ENCODE peak calls at places on chromosomes 6 and 20, in four cellular contexts. One of them, this sample, is unnamed. For H3K4me1, the result is how much of the 10 kb centered on the place peaks cover.

GRCh38 chr20:47305667-47306066 is 50.8 kb downstream of the ZMYND8 start:
- DNase-seq in cardiac muscle cell: peak
- DNase-seq in PC-3: no peak
- DNase-seq in lower lobe of right lung: no peak
- DNase-seq in this sample: no peak

GRCh38 chr20:4445780-4446179 is 275.9 kb upstream of the PRND start:
- DNase-seq in cardiac muscle cell: no peak
- DNase-seq in PC-3: no peak
- DNase-seq in lower lobe of right lung: no peak
- DNase-seq in this sample: no peak

GRCh38 chr6:87251225-87251624 is 71.2 kb upstream of the SMIM8 start:
- DNase-seq in cardiac muscle cell: no peak
- DNase-seq in PC-3: no peak
- DNase-seq in lower lobe of right lung: no peak
- DNase-seq in this sample: no peak

GRCh38 chr20:58308290-58308679 is 1.2 kb upstream of the RAB22A start:
- DNase-seq in cardiac muscle cell: no peak
- DNase-seq in PC-3: no peak
- DNase-seq in lower lobe of right lung: no peak
- DNase-seq in this sample: no peak

GRCh38 chr20:35941620-35942019 is 12.7 kb downstream of the SCAND1 start:
- DNase-seq in cardiac muscle cell: no peak
- DNase-seq in PC-3: no peak
- DNase-seq in lower lobe of right lung: no peak
- DNase-seq in this sample: no peak

GRCh38 chr20:44572551-44573500 is 9.6 kb upstream of the PKIG start:
- DNase-seq in cardiac muscle cell: peak
- DNase-seq in PC-3: peak
- DNase-seq in lower lobe of right lung: no peak
- DNase-seq in this sample: peak

GRCh38 chr20:18380908-18381529 is 85.8 kb downstream of the DZANK1 start:
- DNase-seq in cardiac muscle cell: no peak
- DNase-seq in PC-3: no peak
- DNase-seq in lower lobe of right lung: no peak
- DNase-seq in this sample: no peak

GRCh38 chr6:77397561-77397960 is 65.7 kb downstream of the HTR1B start:
- DNase-seq in cardiac muscle cell: no peak
- DNase-seq in PC-3: no peak
- DNase-seq in lower lobe of right lung: no peak
- DNase-seq in this sample: no peak

GRCh38 chr6:148657053-148657452 is 89.8 kb upstream of the UST start:
- DNase-seq in cardiac muscle cell: peak
- DNase-seq in PC-3: peak
- DNase-seq in lower lobe of right lung: no peak
- DNase-seq in this sample: peak

GRCh38 chr6:141229296-141229695 is 903.4 kb upstream of the GJE1 start:
- DNase-seq in cardiac muscle cell: no peak
- DNase-seq in PC-3: no peak
- DNase-seq in lower lobe of right lung: no peak
- DNase-seq in this sample: no peak

GRCh38 chr6:33872761-33873160 is 69.0 kb upstream of the MLN start:
- DNase-seq in cardiac muscle cell: no peak
- DNase-seq in PC-3: no peak
- DNase-seq in lower lobe of right lung: no peak
- DNase-seq in this sample: no peak

GRCh38 chr6:28553986-28554881 is 28.6 kb downstream of the GPX5 start:
- DNase-seq in cardiac muscle cell: peak
- DNase-seq in PC-3: no peak
- DNase-seq in lower lobe of right lung: no peak
- DNase-seq in this sample: no peak

GRCh38 chr6:11416936-11417576 is 120.5 kb upstream of the TMEM170B start:
- DNase-seq in cardiac muscle cell: no peak
- DNase-seq in PC-3: no peak
- DNase-seq in lower lobe of right lung: no peak
- DNase-seq in this sample: no peak

GRCh38 chr6:168092541-168092940 is 13.5 kb upstream of the FRMD1 start:
- DNase-seq in cardiac muscle cell: no peak
- DNase-seq in PC-3: no peak
- DNase-seq in lower lobe of right lung: peak
- DNase-seq in this sample: no peak

DNA sequence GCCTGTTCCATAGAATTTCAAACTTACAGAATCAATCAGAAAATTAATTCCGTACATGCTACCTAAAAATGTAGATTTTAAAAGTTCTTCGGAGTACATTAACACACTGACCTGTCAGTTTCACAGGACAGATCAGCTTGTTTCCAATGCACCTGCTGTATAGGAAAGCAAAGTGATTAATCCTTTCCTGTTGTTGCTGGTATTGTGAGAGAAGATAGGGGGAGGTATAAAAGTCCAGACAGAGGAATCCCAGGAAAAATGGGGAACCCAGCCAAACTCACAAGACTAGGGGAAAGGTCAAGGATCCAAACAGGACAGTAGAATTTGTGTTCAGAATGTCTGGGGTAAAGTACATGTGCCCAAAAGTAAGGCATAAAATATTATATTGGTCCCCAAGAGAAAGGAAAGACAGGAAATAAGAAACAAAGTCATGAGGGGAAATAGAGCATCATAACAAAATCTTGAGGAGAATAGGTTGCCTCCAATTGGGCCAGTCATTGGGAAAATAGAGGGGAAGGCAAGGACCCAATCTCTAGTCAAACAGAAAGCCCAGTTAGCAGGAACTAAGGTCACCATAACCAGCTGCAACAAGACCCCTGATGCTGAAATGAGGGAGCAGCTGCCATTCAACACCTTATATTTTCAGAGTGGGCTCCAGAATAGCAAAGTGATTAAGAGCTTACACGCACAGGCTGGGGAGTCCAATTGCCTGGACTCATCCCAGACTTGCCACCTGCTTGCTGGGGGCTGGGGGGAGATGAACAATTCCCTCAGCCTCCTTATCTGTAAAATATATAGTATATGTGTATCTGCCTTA is 10.3 kb downstream of the FILIP1 start:
- DNase-seq in cardiac muscle cell: no peak
- DNase-seq in PC-3: no peak
- DNase-seq in lower lobe of right lung: no peak
- DNase-seq in this sample: no peak
- H3K4me1 ChIP-seq in cardiac muscle cell: half or more
- H3K4me1 ChIP-seq in PC-3: under half
- H3K4me1 ChIP-seq in lower lobe of right lung: under half
- H3K4me1 ChIP-seq in this sample: under half

GRCh38 chr6:39638126-39638822 is 86.9 kb downstream of the KIF6 start:
- DNase-seq in cardiac muscle cell: no peak
- DNase-seq in PC-3: no peak
- DNase-seq in lower lobe of right lung: no peak
- DNase-seq in this sample: peak

GRCh38 chr6:39646751-39647420 is 78.3 kb downstream of the KIF6 start:
- DNase-seq in cardiac muscle cell: no peak
- DNase-seq in PC-3: no peak
- DNase-seq in lower lobe of right lung: no peak
- DNase-seq in this sample: peak

DNA sequence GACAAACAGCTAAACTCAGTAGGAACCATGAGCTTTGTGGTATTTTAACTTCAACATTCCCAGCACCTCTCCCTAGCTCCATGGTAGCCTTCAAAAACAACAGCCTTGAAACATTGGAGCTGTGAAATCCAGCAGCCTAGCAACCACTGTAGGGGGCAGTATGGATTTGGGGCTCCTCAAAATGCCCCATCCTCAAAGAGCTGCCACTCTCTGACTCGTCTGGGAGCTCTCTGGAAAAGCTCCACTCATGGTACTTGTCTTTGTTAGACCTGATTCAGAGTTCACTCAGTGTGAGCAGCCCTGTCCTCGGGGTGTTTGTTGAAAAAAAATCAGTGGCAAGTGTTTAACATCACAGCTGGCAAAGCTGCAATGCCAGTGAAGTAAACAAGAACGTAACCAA is 82.9 kb downstream of the KIF6 start:
- DNase-seq in cardiac muscle cell: no peak
- DNase-seq in PC-3: no peak
- DNase-seq in lower lobe of right lung: no peak
- DNase-seq in this sample: no peak
- TF ChIP-seq CTCF in cardiac muscle cell: no peak
- TF ChIP-seq CTCF in PC-3: no peak
- TF ChIP-seq CTCF in lower lobe of right lung: no peak
- TF ChIP-seq CTCF in this sample: peak

GRCh38 chr20:833450-834150 is at the start of gene FAM110A:
- DNase-seq in cardiac muscle cell: peak
- DNase-seq in PC-3: peak
- DNase-seq in lower lobe of right lung: peak
- DNase-seq in this sample: peak
- H3K4me1 ChIP-seq in cardiac muscle cell: under half
- H3K4me1 ChIP-seq in PC-3: under half
- H3K4me1 ChIP-seq in lower lobe of right lung: half or more
- H3K4me1 ChIP-seq in this sample: under half

DNA sequence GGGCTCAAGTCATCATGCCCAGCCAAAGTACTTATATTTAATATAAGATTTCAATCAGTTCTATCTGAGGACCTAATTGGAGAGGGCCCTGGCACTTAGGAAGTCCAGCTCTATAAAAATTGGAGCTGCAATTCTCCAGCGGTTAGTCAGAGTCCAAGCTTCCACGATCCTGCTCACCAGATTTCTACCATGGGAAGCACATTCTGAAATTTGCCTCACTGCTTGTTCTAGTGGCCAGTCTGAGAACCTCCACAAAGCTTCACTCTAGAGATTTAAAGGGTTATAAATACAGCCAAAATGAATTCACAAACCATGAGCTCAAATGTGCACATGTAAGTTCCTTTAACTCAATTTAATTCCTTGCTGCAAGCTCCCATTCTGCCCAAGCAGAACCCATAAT is 33.5 kb downstream of the PNLDC1 start:
- DNase-seq in cardiac muscle cell: peak
- DNase-seq in PC-3: peak
- DNase-seq in lower lobe of right lung: no peak
- DNase-seq in this sample: no peak
- TF ChIP-seq CTCF in cardiac muscle cell: no peak
- TF ChIP-seq CTCF in PC-3: no peak
- TF ChIP-seq CTCF in lower lobe of right lung: no peak
- TF ChIP-seq CTCF in this sample: no peak

GRCh38 chr20:37309941-37310590 is 20.6 kb downstream of the MANBAL start:
- DNase-seq in cardiac muscle cell: no peak
- DNase-seq in PC-3: no peak
- DNase-seq in lower lobe of right lung: no peak
- DNase-seq in this sample: no peak

GRCh38 chr20:37313546-37314091 is 24.2 kb downstream of the MANBAL start:
- DNase-seq in cardiac muscle cell: no peak
- DNase-seq in PC-3: no peak
- DNase-seq in lower lobe of right lung: no peak
- DNase-seq in this sample: no peak

GRCh38 chr20:37314099-37314498 is 24.6 kb downstream of the MANBAL start:
- DNase-seq in cardiac muscle cell: no peak
- DNase-seq in PC-3: no peak
- DNase-seq in lower lobe of right lung: no peak
- DNase-seq in this sample: no peak

GRCh38 chr20:37310951-37311350 is 21.5 kb downstream of the MANBAL start:
- DNase-seq in cardiac muscle cell: no peak
- DNase-seq in PC-3: no peak
- DNase-seq in lower lobe of right lung: no peak
- DNase-seq in this sample: no peak

GRCh38 chr20:37311710-37312355 is 22.4 kb downstream of the MANBAL start:
- DNase-seq in cardiac muscle cell: no peak
- DNase-seq in PC-3: no peak
- DNase-seq in lower lobe of right lung: no peak
- DNase-seq in this sample: no peak
- H3K4me1 ChIP-seq in cardiac muscle cell: half or more
- H3K4me1 ChIP-seq in PC-3: under half
- H3K4me1 ChIP-seq in lower lobe of right lung: under half
- H3K4me1 ChIP-seq in this sample: under half

This sample was measured in A673.